ENCODE peak calls at places on chromosomes 3 and 15, in eight cellular contexts. One of them, this sample, is unnamed. For H3K27me3, the result is how much of the 10 kb centered on the place peaks cover.

GRCh38 chr3:99322551-99322950 is 315.8 kb upstream of the COL8A1 start:
- DNase-seq in dorsolateral prefrontal cortex: no peak
- DNase-seq in H7: no peak
- DNase-seq in heart left ventricle: no peak
- DNase-seq in AG04450: no peak
- DNase-seq in sigmoid colon: no peak
- DNase-seq in MM.1S: no peak
- DNase-seq in HL-60: no peak
- DNase-seq in this sample: no peak

GRCh38 chr15:42226648-42227047 is 18.5 kb upstream of the VPS39 start:
- DNase-seq in H7: no peak
- DNase-seq in sigmoid colon: no peak
- DNase-seq in AG04450: no peak
- DNase-seq in MM.1S: no peak
- DNase-seq in heart left ventricle: no peak
- DNase-seq in dorsolateral prefrontal cortex: peak
- DNase-seq in HL-60: no peak
- DNase-seq in this sample: no peak

GRCh38 chr3:125644036-125645025 is 49.0 kb upstream of the OSBPL11 start:
- DNase-seq in MM.1S: no peak
- DNase-seq in HL-60: no peak
- DNase-seq in AG04450: no peak
- DNase-seq in heart left ventricle: no peak
- DNase-seq in dorsolateral prefrontal cortex: no peak
- DNase-seq in H7: no peak
- DNase-seq in sigmoid colon: peak
- DNase-seq in this sample: peak

GRCh38 chr3:153330891-153331290 is 168.9 kb downstream of the RAP2B start:
- DNase-seq in AG04450: no peak
- DNase-seq in HL-60: no peak
- DNase-seq in H7: no peak
- DNase-seq in sigmoid colon: no peak
- DNase-seq in dorsolateral prefrontal cortex: no peak
- DNase-seq in MM.1S: no peak
- DNase-seq in heart left ventricle: no peak
- DNase-seq in this sample: no peak

GRCh38 chr3:138137901-138138300 is 5.7 kb upstream of the A4GNT start:
- DNase-seq in sigmoid colon: no peak
- DNase-seq in HL-60: peak
- DNase-seq in AG04450: no peak
- DNase-seq in H7: no peak
- DNase-seq in heart left ventricle: no peak
- DNase-seq in MM.1S: no peak
- DNase-seq in dorsolateral prefrontal cortex: no peak
- DNase-seq in this sample: no peak

GRCh38 chr15:98651581-98652220 is 3.4 kb downstream of the IGF1R start:
- DNase-seq in AG04450: no peak
- DNase-seq in dorsolateral prefrontal cortex: no peak
- DNase-seq in sigmoid colon: no peak
- DNase-seq in heart left ventricle: no peak
- DNase-seq in MM.1S: no peak
- DNase-seq in H7: no peak
- DNase-seq in HL-60: no peak
- DNase-seq in this sample: peak

GRCh38 chr15:36334059-36334458 is 245.4 kb upstream of the CDIN1 start:
- DNase-seq in dorsolateral prefrontal cortex: no peak
- DNase-seq in H7: no peak
- DNase-seq in heart left ventricle: no peak
- DNase-seq in sigmoid colon: no peak
- DNase-seq in MM.1S: no peak
- DNase-seq in HL-60: no peak
- DNase-seq in AG04450: no peak
- DNase-seq in this sample: no peak

GRCh38 chr3:30332196-30333021 is 274.0 kb upstream of the TGFBR2 start:
- DNase-seq in sigmoid colon: no peak
- DNase-seq in MM.1S: no peak
- DNase-seq in heart left ventricle: no peak
- DNase-seq in AG04450: no peak
- DNase-seq in HL-60: no peak
- DNase-seq in dorsolateral prefrontal cortex: no peak
- DNase-seq in H7: no peak
- DNase-seq in this sample: no peak

GRCh38 chr3:38490288-38490860 is 5.8 kb upstream of the EXOG start:
- DNase-seq in dorsolateral prefrontal cortex: no peak
- DNase-seq in heart left ventricle: no peak
- DNase-seq in H7: no peak
- DNase-seq in HL-60: no peak
- DNase-seq in AG04450: no peak
- DNase-seq in sigmoid colon: no peak
- DNase-seq in MM.1S: no peak
- DNase-seq in this sample: no peak

GRCh38 chr15:41982133-41982930 is 10.0 kb upstream of the EHD4 start:
- DNase-seq in dorsolateral prefrontal cortex: no peak
- DNase-seq in sigmoid colon: peak
- DNase-seq in H7: no peak
- DNase-seq in AG04450: no peak
- DNase-seq in heart left ventricle: no peak
- DNase-seq in MM.1S: no peak
- DNase-seq in HL-60: no peak
- DNase-seq in this sample: no peak

GRCh38 chr3:33660035-33660434 is 58.0 kb downstream of the CLASP2 start:
- DNase-seq in dorsolateral prefrontal cortex: no peak
- DNase-seq in HL-60: no peak
- DNase-seq in AG04450: no peak
- DNase-seq in H7: peak
- DNase-seq in heart left ventricle: no peak
- DNase-seq in MM.1S: no peak
- DNase-seq in sigmoid colon: no peak
- DNase-seq in this sample: no peak

GRCh38 chr3:52231502-52232278 is 6.2 kb upstream of the TLR9 start:
- DNase-seq in heart left ventricle: peak
- DNase-seq in sigmoid colon: no peak
- DNase-seq in HL-60: no peak
- DNase-seq in AG04450: no peak
- DNase-seq in MM.1S: peak
- DNase-seq in dorsolateral prefrontal cortex: peak
- DNase-seq in H7: peak
- DNase-seq in this sample: peak

DNA sequence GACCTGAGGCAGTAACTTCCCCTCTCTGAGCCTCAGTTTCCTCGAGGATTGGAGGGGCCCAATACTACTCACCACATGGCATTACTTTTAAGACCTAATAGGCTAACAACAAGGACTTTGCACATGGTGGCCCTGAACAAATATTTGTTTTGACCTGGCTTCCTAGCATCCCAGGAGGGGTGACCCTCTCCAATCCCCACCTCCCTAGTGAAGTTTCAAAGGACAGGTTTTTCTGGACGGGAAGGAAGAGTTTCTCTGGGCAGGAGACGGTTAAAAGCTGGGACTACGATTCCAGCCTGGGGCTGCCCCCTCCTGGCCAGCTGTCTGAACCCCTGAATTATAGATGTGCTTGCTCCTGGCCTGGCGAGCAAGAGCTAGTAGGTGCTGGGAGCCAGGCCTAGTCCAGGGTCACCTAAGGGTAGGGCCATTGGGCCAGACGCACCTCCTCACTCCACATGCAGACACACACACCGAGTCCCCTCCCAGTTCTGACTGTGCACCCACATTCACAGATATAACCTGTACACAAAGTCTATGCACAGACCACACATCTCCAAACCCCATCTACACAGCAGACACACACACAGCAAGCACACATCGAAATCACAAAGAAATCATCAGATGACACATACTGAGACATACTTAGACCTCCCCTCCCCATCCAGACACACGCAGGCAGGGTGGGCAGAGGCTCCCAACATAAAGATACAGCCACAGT is 2.7 kb upstream of the ISL2 start:
- DNase-seq in dorsolateral prefrontal cortex: no peak
- DNase-seq in HL-60: no peak
- DNase-seq in MM.1S: no peak
- DNase-seq in H7: peak
- DNase-seq in AG04450: no peak
- DNase-seq in heart left ventricle: no peak
- DNase-seq in sigmoid colon: no peak
- DNase-seq in this sample: no peak
- H3K27me3 ChIP-seq in dorsolateral prefrontal cortex: half or more
- H3K27me3 ChIP-seq in HL-60: under half
- H3K27me3 ChIP-seq in MM.1S: under half
- H3K27me3 ChIP-seq in H7: under half
- H3K27me3 ChIP-seq in AG04450: under half
- H3K27me3 ChIP-seq in heart left ventricle: half or more
- H3K27me3 ChIP-seq in sigmoid colon: under half
- H3K27me3 ChIP-seq in this sample: under half

GRCh38 chr3:61569856-61570255 is 8.5 kb downstream of the PTPRG start:
- DNase-seq in MM.1S: no peak
- DNase-seq in sigmoid colon: no peak
- DNase-seq in H7: no peak
- DNase-seq in AG04450: no peak
- DNase-seq in HL-60: no peak
- DNase-seq in dorsolateral prefrontal cortex: no peak
- DNase-seq in heart left ventricle: no peak
- DNase-seq in this sample: no peak

GRCh38 chr3:61572879-61573278 is 11.5 kb downstream of the PTPRG start:
- DNase-seq in H7: no peak
- DNase-seq in heart left ventricle: no peak
- DNase-seq in AG04450: no peak
- DNase-seq in MM.1S: no peak
- DNase-seq in HL-60: no peak
- DNase-seq in dorsolateral prefrontal cortex: no peak
- DNase-seq in sigmoid colon: no peak
- DNase-seq in this sample: no peak

GRCh38 chr3:61571516-61572336 is 10.4 kb downstream of the PTPRG start:
- DNase-seq in HL-60: no peak
- DNase-seq in sigmoid colon: no peak
- DNase-seq in heart left ventricle: no peak
- DNase-seq in AG04450: peak
- DNase-seq in H7: no peak
- DNase-seq in MM.1S: no peak
- DNase-seq in dorsolateral prefrontal cortex: no peak
- DNase-seq in this sample: no peak

GRCh38 chr3:61573441-61573840 is 12.1 kb downstream of the PTPRG start:
- DNase-seq in HL-60: no peak
- DNase-seq in dorsolateral prefrontal cortex: no peak
- DNase-seq in heart left ventricle: no peak
- DNase-seq in MM.1S: no peak
- DNase-seq in AG04450: no peak
- DNase-seq in H7: no peak
- DNase-seq in sigmoid colon: no peak
- DNase-seq in this sample: no peak

GRCh38 chr3:61570813-61571212 is 9.4 kb downstream of the PTPRG start:
- DNase-seq in sigmoid colon: no peak
- DNase-seq in MM.1S: peak
- DNase-seq in H7: no peak
- DNase-seq in heart left ventricle: no peak
- DNase-seq in HL-60: no peak
- DNase-seq in AG04450: no peak
- DNase-seq in dorsolateral prefrontal cortex: no peak
- DNase-seq in this sample: no peak
- H3K27me3 ChIP-seq in sigmoid colon: under half
- H3K27me3 ChIP-seq in MM.1S: under half
- H3K27me3 ChIP-seq in H7: under half
- H3K27me3 ChIP-seq in heart left ventricle: under half
- H3K27me3 ChIP-seq in HL-60: under half
- H3K27me3 ChIP-seq in AG04450: under half
- H3K27me3 ChIP-seq in dorsolateral prefrontal cortex: under half
- H3K27me3 ChIP-seq in this sample: under half

GRCh38 chr3:28575100-28575747 is 226.6 kb upstream of the AZI2 start:
- DNase-seq in HL-60: no peak
- DNase-seq in sigmoid colon: no peak
- DNase-seq in H7: peak
- DNase-seq in AG04450: no peak
- DNase-seq in MM.1S: no peak
- DNase-seq in heart left ventricle: peak
- DNase-seq in dorsolateral prefrontal cortex: no peak
- DNase-seq in this sample: peak
- H3K27me3 ChIP-seq in HL-60: under half
- H3K27me3 ChIP-seq in sigmoid colon: under half
- H3K27me3 ChIP-seq in H7: under half
- H3K27me3 ChIP-seq in AG04450: under half
- H3K27me3 ChIP-seq in MM.1S: under half
- H3K27me3 ChIP-seq in heart left ventricle: under half
- H3K27me3 ChIP-seq in dorsolateral prefrontal cortex: under half
- H3K27me3 ChIP-seq in this sample: under half

GRCh38 chr3:117979466-117979865 is 1055.2 kb downstream of the IGSF11 start:
- DNase-seq in HL-60: no peak
- DNase-seq in MM.1S: no peak
- DNase-seq in sigmoid colon: no peak
- DNase-seq in dorsolateral prefrontal cortex: no peak
- DNase-seq in H7: no peak
- DNase-seq in heart left ventricle: no peak
- DNase-seq in AG04450: no peak
- DNase-seq in this sample: no peak
- H3K27me3 ChIP-seq in HL-60: under half
- H3K27me3 ChIP-seq in MM.1S: under half
- H3K27me3 ChIP-seq in sigmoid colon: under half
- H3K27me3 ChIP-seq in dorsolateral prefrontal cortex: under half
- H3K27me3 ChIP-seq in H7: under half
- H3K27me3 ChIP-seq in heart left ventricle: under half
- H3K27me3 ChIP-seq in AG04450: under half
- H3K27me3 ChIP-seq in this sample: under half

DNA sequence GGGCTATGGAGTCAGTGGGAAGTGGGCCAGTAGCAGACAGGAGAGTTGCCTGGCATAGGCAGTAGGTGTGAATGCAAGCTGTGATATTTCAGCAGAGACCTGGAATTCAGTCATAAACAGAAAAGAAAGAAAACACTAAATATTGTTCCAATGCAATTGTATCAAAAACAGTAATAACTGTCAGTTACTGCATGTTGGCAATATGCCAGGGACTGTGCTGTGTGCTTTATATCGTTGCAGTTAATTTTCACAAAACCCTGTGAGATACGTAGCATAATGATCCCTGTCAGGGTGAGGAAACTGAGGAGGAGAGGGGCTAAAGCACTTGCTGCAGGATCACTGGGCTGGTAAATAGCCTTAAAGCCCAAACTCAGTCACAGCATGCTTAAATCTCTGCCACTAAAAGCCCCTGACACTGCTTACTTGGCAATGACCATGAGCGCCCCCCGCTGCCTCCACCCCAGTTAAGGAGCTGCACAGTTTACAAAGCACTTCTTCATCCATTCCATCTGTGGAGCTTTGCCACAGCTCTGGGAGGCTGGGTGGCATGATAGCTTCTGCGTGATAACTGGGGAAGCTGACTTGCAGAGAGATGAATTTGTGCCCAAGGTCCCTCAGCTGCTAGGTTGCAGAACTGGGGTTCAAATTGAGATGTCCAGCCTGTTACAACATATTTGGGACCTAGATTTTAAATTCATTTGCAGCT is 4.0 kb downstream of the SLC6A1 start:
- DNase-seq in AG04450: no peak
- DNase-seq in H7: no peak
- DNase-seq in heart left ventricle: no peak
- DNase-seq in HL-60: no peak
- DNase-seq in MM.1S: no peak
- DNase-seq in sigmoid colon: no peak
- DNase-seq in dorsolateral prefrontal cortex: peak
- DNase-seq in this sample: no peak
- H3K27me3 ChIP-seq in AG04450: half or more
- H3K27me3 ChIP-seq in H7: under half
- H3K27me3 ChIP-seq in heart left ventricle: under half
- H3K27me3 ChIP-seq in HL-60: under half
- H3K27me3 ChIP-seq in MM.1S: under half
- H3K27me3 ChIP-seq in sigmoid colon: under half
- H3K27me3 ChIP-seq in dorsolateral prefrontal cortex: under half
- H3K27me3 ChIP-seq in this sample: under half

This sample was measured in thyroid gland.